ENCODE peak calls at places on chromosomes 3 and 15, in five cellular contexts. X is WTC11, E is Panc1, P is body of pancreas, L is GM20000. K is an unnamed sample.

GRCh38 chr3:35523838-35524237 is 115.5 kb upstream of the ARPP21 start:
- DNase-seq in X (no peak), E (no peak), P (no peak), L (no peak), K (no peak)

GRCh38 chr3:190356246-190356645 is 31.7 kb upstream of the CLDN16 start:
- DNase-seq in X (no peak), E (no peak), P (no peak), L (no peak), K (no peak)

GRCh38 chr3:59192473-59192872 is 142.6 kb upstream of the CFAP20DC start:
- DNase-seq in X (no peak), E (no peak), P (no peak), L (no peak), K (no peak)

GRCh38 chr3:111831840-111832239 is 27.2 kb upstream of the PHLDB2 start:
- DNase-seq in X (no peak), E (no peak), P (no peak), L (no peak), K (no peak)

GRCh38 chr3:10347648-10348403 is 26.9 kb upstream of the SEC13 start:
- DNase-seq in X (no peak), E (no peak), P (no peak), L (no peak), K (no peak)

GRCh38 chr3:104066658-104067057 is 1300.1 kb upstream of the ALCAM start:
- DNase-seq in X (no peak), E (no peak), P (no peak), L (no peak), K (no peak)

GRCh38 chr3:157464283-157464682 is 27.6 kb downstream of the PTX3 start:
- DNase-seq in X (no peak), E (no peak), P (no peak), L (no peak), K (no peak)

GRCh38 chr15:74531144-74531811 is 9.7 kb upstream of the ARID3B start:
- DNase-seq in X (peak), E (peak), P (no peak), L (no peak), K (no peak)

GRCh38 chr3:151750181-151750580 is 16.5 kb downstream of the AADACL2 start:
- DNase-seq in X (no peak), E (no peak), P (no peak), L (no peak), K (no peak)

GRCh38 chr3:53232641-53233377 is 23.0 kb downstream of the TKT start:
- DNase-seq in X (no peak), E (no peak), P (no peak), L (no peak), K (no peak)

GRCh38 chr3:127764841-127765362 is 57.4 kb downstream of the MGLL start:
- DNase-seq in X (no peak), E (no peak), P (no peak), L (no peak), K (no peak)

GRCh38 chr3:17130956-17131355 is 246.2 kb downstream of the PLCL2 start:
- DNase-seq in X (no peak), E (no peak), P (no peak), L (no peak), K (no peak)

GRCh38 chr3:27166888-27167287 is 202.3 kb downstream of the NEK10 start:
- DNase-seq in X (no peak), E (no peak), P (no peak), L (no peak), K (no peak)

GRCh38 chr3:51389423-51390183 is 1.5 kb upstream of the RBM15B start:
- DNase-seq in X (peak), E (peak), P (peak), L (peak), K (no peak)

GRCh38 chr3:57164606-57165573 is at the start of gene IL17RD:
- DNase-seq in X (peak), E (no peak), P (peak), L (peak), K (peak)

GRCh38 chr15:63765338-63765737 is 68.4 kb downstream of the HERC1 start:
- DNase-seq in X (no peak), E (no peak), P (no peak), L (no peak), K (no peak)

GRCh38 chr3:119181765-119182164 is 8.4 kb downstream of the UPK1B start:
- DNase-seq in X (no peak), E (no peak), P (peak), L (no peak), K (no peak)

GRCh38 chr15:82995076-82995475 is 9.1 kb downstream of the RAMAC start:
- DNase-seq in X (no peak), E (no peak), P (no peak), L (no peak), K (no peak)

GRCh38 chr3:99854899-99855298 is 37.2 kb downstream of the CMSS1 start:
- DNase-seq in X (no peak), E (no peak), P (no peak), L (no peak), K (no peak)

GRCh38 chr3:134407247-134407640 is 33.0 kb upstream of the AMOTL2 start:
- DNase-seq in X (no peak), E (no peak), P (no peak), L (no peak), K (no peak)

GRCh38 chr3:46664188-46664970 is 29.1 kb downstream of the ALS2CL start:
- DNase-seq in X (no peak), E (no peak), P (no peak), L (peak), K (no peak)

GRCh38 chr3:79521221-79521848 is 246.5 kb downstream of the ROBO1 start:
- DNase-seq in X (no peak), E (peak), P (no peak), L (no peak), K (no peak)

GRCh38 chr3:65583203-65583602 is 455.5 kb downstream of the MAGI1 start:
- DNase-seq in X (no peak), E (no peak), P (no peak), L (no peak), K (no peak)

GRCh38 chr3:57003676-57004075 is 56.8 kb upstream of the SPATA12 start:
- DNase-seq in X (no peak), E (no peak), P (no peak), L (no peak), K (no peak)

GRCh38 chr3:43638594-43639447 is 17.0 kb upstream of the ANO10 start:
- DNase-seq in X (peak), E (no peak), P (peak), L (peak), K (no peak)
- TF ChIP-seq CTCF in X (no peak), E (peak), P (peak), L (peak), K (no peak)

GRCh38 chr3:85821130-85821756 is 862.5 kb downstream of the CADM2 start:
- DNase-seq in X (peak), E (no peak), P (peak), L (peak), K (no peak)
- TF ChIP-seq CTCF in X (peak), E (peak), P (peak), L (peak), K (no peak)

GRCh38 chr3:38560284-38560683 is 64.1 kb downstream of the EXOG start:
- DNase-seq in X (no peak), E (no peak), P (no peak), L (no peak), K (no peak)
- TF ChIP-seq CTCF in X (no peak), E (no peak), P (no peak), L (no peak), K (no peak)

DNA sequence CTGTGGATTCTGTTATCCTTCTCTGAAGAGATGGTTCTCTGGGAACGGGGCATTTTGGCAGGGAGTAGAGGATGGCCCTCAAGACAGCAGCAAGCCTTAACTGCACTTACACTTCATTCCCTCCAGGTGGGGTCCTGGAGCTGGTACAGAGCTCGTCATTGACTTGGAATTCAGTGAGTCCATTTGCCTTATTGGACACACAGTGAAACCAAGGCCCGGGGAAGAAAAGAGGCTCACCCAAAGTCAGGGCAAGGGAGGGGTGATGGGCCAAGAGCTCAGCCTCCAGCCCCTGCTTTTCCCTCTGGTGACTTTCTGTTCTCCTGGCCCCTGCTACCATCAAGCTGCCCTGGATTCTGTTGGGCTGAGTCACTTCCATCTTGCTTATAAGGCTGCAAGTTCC is 125.6 kb downstream of the ETFA start:
- DNase-seq in X (peak), E (peak), P (no peak), L (peak), K (no peak)
- TF ChIP-seq CTCF in X (peak), E (no peak), P (peak), L (peak), K (no peak)